ENCODE peak calls at places on chromosomes 16 and 17, in five cellular contexts. M is fibroblast of the aortic adventitia, R is AG09309, P is transverse colon, H is AG10803. L is an unnamed sample.

GRCh38 chr16:16172991-16173390 is 50.3 kb downstream of the ABCC6 start:
- DNase-seq in M (no peak), R (no peak), P (no peak), H (no peak), L (no peak)

GRCh38 chr17:74295625-74296547 is 21.9 kb downstream of the DNAI2 start:
- DNase-seq in M (peak), R (no peak), P (no peak), H (no peak), L (no peak)

GRCh38 chr16:74625500-74626350 is 18.8 kb upstream of the GLG1 start:
- DNase-seq in M (no peak), R (no peak), P (no peak), H (no peak), L (no peak)

GRCh38 chr17:63819131-63819530 is 8.1 kb upstream of the PSMC5 start:
- DNase-seq in M (no peak), R (no peak), P (no peak), H (no peak), L (no peak)

GRCh38 chr17:51434434-51435170 is 174.3 kb downstream of the UTP18 start:
- DNase-seq in M (no peak), R (no peak), P (no peak), H (no peak), L (no peak)

GRCh38 chr16:89722392-89723278 is 1.3 kb downstream of the ZNF276 start:
- DNase-seq in M (peak), R (no peak), P (peak), H (no peak), L (peak)

GRCh38 chr16:27995378-27995777 is 68.1 kb downstream of the GSG1L start:
- DNase-seq in M (no peak), R (no peak), P (no peak), H (no peak), L (no peak)

GRCh38 chr16:4032768-4033167 is 83.5 kb downstream of the ADCY9 start:
- DNase-seq in M (peak), R (no peak), P (peak), H (peak), L (peak)

GRCh38 chr16:4934591-4934990 is 2.4 kb downstream of the PPL start:
- DNase-seq in M (no peak), R (no peak), P (no peak), H (no peak), L (no peak)

DNA sequence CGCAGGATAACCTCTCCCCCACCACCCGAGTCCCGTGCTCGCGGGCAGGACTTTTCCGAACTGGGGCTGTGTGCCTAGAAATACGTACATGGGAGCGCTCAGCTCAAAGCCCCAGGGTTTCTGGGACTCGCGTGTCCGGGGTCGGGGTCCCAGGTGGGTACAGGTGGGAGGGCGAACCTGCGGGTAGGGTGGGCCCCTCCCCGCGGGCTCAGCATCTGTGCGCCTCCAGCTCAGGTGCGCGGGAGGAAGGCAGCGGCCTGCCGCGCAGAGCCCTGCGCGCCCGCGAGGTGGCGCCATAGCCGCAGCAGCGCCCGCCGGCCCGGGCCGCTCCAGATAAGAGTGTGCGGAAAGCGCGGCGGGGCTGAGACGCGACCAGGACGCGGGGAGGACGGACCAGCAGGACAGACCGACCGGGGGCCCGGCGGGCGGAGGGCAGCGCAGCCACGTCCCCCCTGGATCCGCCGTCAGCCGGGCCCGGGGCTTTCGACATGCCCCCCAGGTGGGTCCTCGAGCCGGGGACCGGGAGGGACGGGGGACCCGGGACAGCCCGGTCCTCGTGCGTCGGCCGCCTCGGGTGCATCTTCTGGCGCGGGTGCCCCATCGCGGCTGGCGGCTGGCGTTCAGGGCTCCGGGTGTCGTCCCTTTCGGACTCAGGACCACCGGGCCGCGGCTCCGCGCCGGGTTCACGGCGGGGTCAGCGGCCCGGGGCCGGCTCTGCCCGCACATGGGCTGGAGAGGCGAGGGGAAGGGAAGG is at the start of gene HIC1:
- DNase-seq in M (peak), R (no peak), P (peak), H (peak), L (peak)
- TF ChIP-seq CTCF in M (peak), R (peak), P (peak), H (peak), L (peak)

GRCh38 chr16:50902457-50902856 is 160.6 kb downstream of the CYLD start:
- DNase-seq in M (no peak), R (no peak), P (no peak), H (no peak), L (no peak)

GRCh38 chr16:50900391-50900942 is 158.6 kb downstream of the CYLD start:
- DNase-seq in M (no peak), R (no peak), P (no peak), H (no peak), L (no peak)

DNA sequence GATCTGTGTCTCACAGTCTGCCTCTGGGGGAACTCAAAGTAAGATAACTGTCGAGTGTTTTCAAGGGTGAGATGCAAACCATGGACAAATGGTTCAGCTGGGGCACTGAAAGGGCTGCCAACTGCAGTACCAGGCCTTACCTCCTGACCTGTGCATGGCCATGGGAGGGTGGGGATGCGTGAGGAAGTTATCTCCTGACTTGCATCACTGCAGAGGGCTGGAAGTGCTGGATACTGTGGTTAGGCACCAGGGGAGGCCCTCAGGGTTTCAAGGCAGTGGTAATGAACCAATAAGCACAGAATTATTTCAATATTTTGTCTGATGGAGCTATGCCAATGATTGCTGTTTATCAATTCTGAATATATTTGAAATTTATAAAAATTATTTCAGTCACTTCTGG is 159.2 kb downstream of the CYLD start:
- DNase-seq in M (no peak), R (no peak), P (no peak), H (no peak), L (no peak)
- H3K4me3 ChIP-seq in M (no peak), R (no peak), P (no peak), H (no peak), L (no peak)

DNA sequence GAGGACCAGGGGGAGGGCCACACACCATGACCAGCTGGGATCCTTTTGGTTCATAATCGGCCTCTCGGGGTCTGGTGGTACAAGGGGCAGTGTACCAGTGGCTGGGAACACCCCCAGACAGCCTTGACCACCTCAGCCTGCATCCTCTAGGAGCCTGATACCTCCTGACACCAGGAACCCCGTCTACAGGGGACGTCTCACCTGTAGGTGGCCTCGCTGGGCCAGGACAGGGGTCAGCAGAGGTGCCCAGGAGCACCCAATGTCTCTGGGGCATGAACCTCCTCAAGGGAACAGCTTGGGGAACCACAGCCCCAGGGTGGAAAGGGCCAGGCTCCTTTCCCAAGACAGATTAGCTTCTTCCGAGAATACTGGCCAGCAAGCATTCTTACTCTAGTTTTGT is 2.5 kb upstream of the METRNL start:
- DNase-seq in M (no peak), R (no peak), P (no peak), H (no peak), L (no peak)
- TF ChIP-seq CTCF in M (peak), R (peak), P (no peak), H (peak), L (peak)

GRCh38 chr16:85126383-85126730 is 14.1 kb upstream of the CIBAR2 start:
- DNase-seq in M (no peak), R (no peak), P (no peak), H (no peak), L (no peak)
- H3K4me3 ChIP-seq in M (no peak), R (no peak), P (no peak), H (no peak), L (no peak)